ENCODE peak calls at places on chromosome 19, in nine cellular contexts. K is CD8-positive, alpha-beta T cell; V is CD4-positive, alpha-beta T cell; O is substantia nigra; P is naive thymus-derived CD4-positive, alpha-beta T cell; X is effector memory CD4-positive, alpha-beta T cell; F is heart left ventricle; L is dorsolateral prefrontal cortex; T is tibial artery. Q is an unnamed sample.

GRCh38 chr19:53432088-53432661 is 391 bp downstream of the ZNF761 start:
- DNase-seq in K (no peak), V (no peak), O (peak), P (peak), X (no peak), F (peak), L (peak), T (no peak), Q (peak)

GRCh38 chr19:39154626-39155100 is 29.1 kb downstream of the PAK4 start:
- DNase-seq in K (no peak), V (no peak), O (no peak), P (no peak), X (no peak), F (no peak), L (no peak), T (no peak), Q (no peak)

GRCh38 chr19:57903298-57904174 is 12.9 kb downstream of the ZNF417 start:
- DNase-seq in K (no peak), V (no peak), O (no peak), P (no peak), X (no peak), F (no peak), L (no peak), T (no peak), Q (no peak)

GRCh38 chr19:42850981-42851717 is 28.4 kb downstream of the PSG1 start:
- DNase-seq in K (no peak), V (no peak), O (no peak), P (no peak), X (no peak), F (no peak), L (peak), T (peak), Q (peak)

GRCh38 chr19:6273701-6274601 is 5.8 kb downstream of the MLLT1 start:
- DNase-seq in K (no peak), V (no peak), O (peak), P (no peak), X (no peak), F (peak), L (peak), T (peak), Q (peak)

GRCh38 chr19:38551450-38551813 is 66.3 kb downstream of the MAP4K1 start:
- DNase-seq in K (no peak), V (no peak), O (no peak), P (no peak), X (no peak), F (no peak), L (no peak), T (no peak), Q (no peak)

GRCh38 chr19:46898731-46899130 is 37.9 kb downstream of the ARHGAP35 start:
- DNase-seq in K (no peak), V (no peak), O (no peak), P (no peak), X (no peak), F (no peak), L (no peak), T (no peak), Q (no peak)

GRCh38 chr19:34350161-34350561 is 14.8 kb upstream of the GPI start:
- DNase-seq in K (peak), V (peak), O (no peak), P (peak), X (peak), F (no peak), L (no peak), T (no peak), Q (no peak)

GRCh38 chr19:28466107-28467045 is 746.6 kb downstream of the UQCRFS1 start:
- DNase-seq in K (peak), V (peak), O (no peak), P (peak), X (no peak), F (peak), L (peak), T (no peak), Q (no peak)

GRCh38 chr19:38441660-38442348 is 8.3 kb downstream of the RYR1 start:
- DNase-seq in K (no peak), V (no peak), O (no peak), P (no peak), X (no peak), F (no peak), L (no peak), T (no peak), Q (no peak)

GRCh38 chr19:47274891-47275865 is 493 bp downstream of the INAFM1 start:
- DNase-seq in K (no peak), V (peak), O (no peak), P (no peak), X (no peak), F (peak), L (peak), T (peak), Q (peak)

GRCh38 chr19:50214699-50215543 is 11.5 kb downstream of the MYH14 start:
- DNase-seq in K (no peak), V (no peak), O (no peak), P (no peak), X (no peak), F (no peak), L (no peak), T (no peak), Q (no peak)

GRCh38 chr19:45420356-45420755 is 3.4 kb downstream of the ERCC1 start:
- DNase-seq in K (no peak), V (no peak), O (no peak), P (no peak), X (no peak), F (peak), L (no peak), T (no peak), Q (no peak)

GRCh38 chr19:18292810-18293641 is 11.6 kb upstream of the JUND start:
- DNase-seq in K (no peak), V (no peak), O (peak), P (no peak), X (no peak), F (peak), L (peak), T (peak), Q (peak)

GRCh38 chr19:42512130-42512636 is 16.1 kb downstream of the CEACAM1 start:
- DNase-seq in K (no peak), V (no peak), O (no peak), P (no peak), X (no peak), F (no peak), L (no peak), T (no peak), Q (no peak)

GRCh38 chr19:32421589-32422361 is 16.2 kb downstream of the DPY19L3 start:
- DNase-seq in K (no peak), V (no peak), O (no peak), P (peak), X (no peak), F (no peak), L (no peak), T (no peak), Q (no peak)

GRCh38 chr19:55161571-55162322 is 4.2 kb upstream of the TNNI3 start:
- DNase-seq in K (no peak), V (no peak), O (no peak), P (no peak), X (no peak), F (no peak), L (no peak), T (no peak), Q (no peak)

GRCh38 chr19:18848860-18849661 is 17.3 kb downstream of the UPF1 start:
- DNase-seq in K (no peak), V (no peak), O (peak), P (no peak), X (no peak), F (peak), L (peak), T (peak), Q (peak)

GRCh38 chr19:53870485-53870844 is 2.8 kb downstream of the MYADM start:
- DNase-seq in K (no peak), V (no peak), O (no peak), P (no peak), X (no peak), F (no peak), L (no peak), T (no peak), Q (no peak)

GRCh38 chr19:30061557-30062330 is 119.7 kb downstream of the URI1 start:
- DNase-seq in K (no peak), V (no peak), O (no peak), P (no peak), X (no peak), F (no peak), L (no peak), T (no peak), Q (peak)

GRCh38 chr19:46372901-46373572 is 26.1 kb downstream of the PPP5C start:
- DNase-seq in K (no peak), V (peak), O (no peak), P (no peak), X (no peak), F (no peak), L (peak), T (peak), Q (no peak)

GRCh38 chr19:35122687-35123551 is 7.3 kb downstream of the FXYD3 start:
- DNase-seq in K (no peak), V (no peak), O (no peak), P (no peak), X (no peak), F (no peak), L (no peak), T (no peak), Q (no peak)

GRCh38 chr19:3080281-3080680 is 13.9 kb upstream of the GNA11 start:
- DNase-seq in K (no peak), V (no peak), O (no peak), P (no peak), X (no peak), F (no peak), L (no peak), T (peak), Q (no peak)

GRCh38 chr19:2051771-2052704 is 994 bp upstream of the MKNK2 start:
- DNase-seq in K (no peak), V (no peak), O (no peak), P (peak), X (peak), F (peak), L (peak), T (no peak), Q (no peak)

GRCh38 chr19:34994643-34995471 is 5.3 kb upstream of the GRAMD1A start:
- DNase-seq in K (no peak), V (no peak), O (no peak), P (no peak), X (no peak), F (no peak), L (no peak), T (peak), Q (no peak)

GRCh38 chr19:31334101-31334848 is 15.0 kb downstream of the TSHZ3 start:
- DNase-seq in K (no peak), V (no peak), O (no peak), P (no peak), X (no peak), F (no peak), L (no peak), T (no peak), Q (no peak)

GRCh38 chr19:35805518-35806102 is 7.0 kb downstream of the PRODH2 start:
- DNase-seq in K (no peak), V (no peak), O (no peak), P (no peak), X (no peak), F (no peak), L (no peak), T (no peak), Q (no peak)

GRCh38 chr19:15181394-15181793 is 19.4 kb downstream of the NOTCH3 start:
- DNase-seq in K (no peak), V (no peak), O (no peak), P (no peak), X (no peak), F (no peak), L (no peak), T (no peak), Q (no peak)
- H3K27ac ChIP-seq in K (no peak), V (no peak), O (no peak), P (no peak), X (no peak), F (no peak), L (no peak), T (peak), Q (no peak)

DNA sequence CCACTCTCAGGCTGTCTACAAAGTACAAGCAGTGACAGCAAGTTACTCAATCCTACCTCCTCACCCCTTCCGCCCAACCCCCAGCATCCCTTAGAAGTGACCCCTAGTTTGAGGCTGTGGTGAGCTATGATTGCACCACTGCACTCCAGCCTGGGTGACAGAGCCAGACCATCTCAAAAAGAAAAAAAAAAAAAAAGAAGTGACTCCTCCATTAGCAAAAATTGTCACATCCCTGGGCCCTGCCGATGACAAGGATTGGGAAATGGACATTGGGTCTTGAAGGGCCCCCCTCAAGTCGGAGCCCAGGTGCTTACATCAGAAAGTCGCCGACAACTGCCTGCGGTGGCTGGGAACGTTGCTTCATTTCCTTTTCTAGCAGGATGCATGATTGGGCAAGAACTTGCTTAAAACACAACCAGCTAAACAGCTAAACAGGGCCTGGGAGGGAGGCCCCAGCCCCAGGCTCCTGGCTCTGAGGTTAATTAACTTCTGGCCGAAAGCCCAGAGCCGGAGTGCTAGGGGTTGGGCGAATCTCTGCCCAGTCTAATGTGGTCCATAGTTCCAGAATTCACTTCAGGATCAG is 15.3 kb downstream of the RAB3D start:
- DNase-seq in K (no peak), V (no peak), O (peak), P (peak), X (no peak), F (peak), L (peak), T (peak), Q (peak)
- H3K27ac ChIP-seq in K (no peak), V (no peak), O (peak), P (no peak), X (no peak), F (peak), L (peak), T (peak), Q (peak)

GRCh38 chr19:16445238-16446107 is 26.3 kb downstream of the EPS15L1 start:
- DNase-seq in K (no peak), V (no peak), O (no peak), P (no peak), X (no peak), F (no peak), L (no peak), T (no peak), Q (no peak)

GRCh38 chr19:16444273-16444597 is 27.5 kb downstream of the EPS15L1 start:
- DNase-seq in K (no peak), V (no peak), O (no peak), P (no peak), X (no peak), F (no peak), L (no peak), T (no peak), Q (no peak)

GRCh38 chr19:16449330-16449961 is 22.3 kb downstream of the EPS15L1 start:
- DNase-seq in K (no peak), V (no peak), O (no peak), P (no peak), X (no peak), F (no peak), L (no peak), T (no peak), Q (no peak)

GRCh38 chr19:16446108-16447014 is 25.4 kb downstream of the EPS15L1 start:
- DNase-seq in K (no peak), V (no peak), O (no peak), P (no peak), X (no peak), F (no peak), L (no peak), T (no peak), Q (no peak)

GRCh38 chr19:16447015-16447384 is 24.8 kb downstream of the EPS15L1 start:
- DNase-seq in K (no peak), V (no peak), O (peak), P (no peak), X (no peak), F (peak), L (no peak), T (peak), Q (peak)
- H3K27ac ChIP-seq in K (no peak), V (no peak), O (no peak), P (no peak), X (no peak), F (peak), L (no peak), T (peak), Q (peak)

GRCh38 chr19:461664-462551 is 1.1 kb upstream of the SHC2 start:
- DNase-seq in K (no peak), V (no peak), O (no peak), P (no peak), X (no peak), F (no peak), L (peak), T (no peak), Q (no peak)
- H3K27ac ChIP-seq in K (no peak), V (no peak), O (no peak), P (no peak), X (no peak), F (peak), L (peak), T (no peak), Q (peak)

DNA sequence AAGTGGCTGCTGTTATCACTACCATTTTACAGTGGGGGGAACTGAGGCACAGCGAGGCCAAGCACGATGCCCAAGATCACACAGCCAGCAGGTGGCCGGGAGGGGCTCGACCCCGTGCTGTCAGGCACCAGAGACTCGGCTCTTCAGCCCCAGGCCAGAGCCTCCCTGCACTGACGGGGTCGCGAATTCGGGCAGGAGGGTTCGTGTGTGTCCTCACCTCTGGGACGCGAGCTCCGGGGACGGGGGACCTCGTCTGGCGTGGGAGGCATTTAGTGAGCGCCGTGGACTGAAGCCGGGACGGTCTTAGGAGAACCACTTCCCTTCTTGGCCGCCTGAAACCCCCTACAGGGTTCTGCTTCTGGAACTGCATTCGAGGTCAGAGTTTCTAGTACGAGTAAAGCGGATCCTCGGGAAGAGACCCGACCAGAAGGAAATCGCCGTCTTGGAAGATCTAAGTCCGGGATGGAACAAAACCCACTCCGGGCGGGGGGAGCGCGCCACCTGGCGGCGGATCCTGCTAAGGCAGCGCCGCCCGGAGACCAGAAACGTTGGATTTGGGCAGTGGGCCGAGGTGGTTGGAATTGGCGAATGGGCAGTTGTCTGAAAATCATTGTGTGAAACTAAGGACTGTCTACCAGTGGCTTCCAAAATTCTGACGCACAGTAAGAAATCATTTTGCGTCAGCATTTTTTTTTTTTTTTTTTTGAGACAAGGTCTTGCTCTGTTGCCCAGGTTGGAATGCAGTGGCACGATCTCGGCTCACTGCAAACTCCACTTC is 21.2 kb downstream of the ZNF114 start:
- DNase-seq in K (peak), V (peak), O (peak), P (peak), X (peak), F (peak), L (peak), T (peak), Q (peak)
- H3K27ac ChIP-seq in K (no peak), V (no peak), O (no peak), P (no peak), X (no peak), F (no peak), L (no peak), T (no peak), Q (peak)

DNA sequence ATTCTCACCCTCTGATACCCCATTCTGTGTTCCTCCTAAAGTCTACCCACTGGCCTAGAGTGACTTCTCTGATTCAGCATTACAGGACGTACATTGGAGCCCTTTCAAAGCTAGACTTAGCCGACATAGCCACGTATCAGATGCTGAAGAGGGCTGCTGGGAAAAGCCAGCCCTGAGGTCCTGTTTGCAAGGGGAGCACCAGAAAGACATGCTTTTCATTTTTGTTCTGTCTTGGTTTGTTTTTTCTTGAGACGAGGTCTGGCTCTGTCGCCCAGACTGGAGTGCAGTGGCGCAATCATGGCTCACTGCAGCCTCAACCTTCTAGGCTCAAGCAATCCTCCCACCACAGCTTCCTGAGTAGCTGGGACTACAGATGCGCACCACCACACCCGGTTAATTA is 6.3 kb upstream of the ZSWIM4 start:
- DNase-seq in K (no peak), V (no peak), O (no peak), P (no peak), X (peak), F (no peak), L (no peak), T (peak), Q (peak)
- H3K27ac ChIP-seq in K (no peak), V (no peak), O (no peak), P (peak), X (peak), F (peak), L (no peak), T (peak), Q (peak)

GRCh38 chr19:41192574-41193419 is at the start of gene CYP2S1:
- DNase-seq in K (no peak), V (no peak), O (no peak), P (no peak), X (no peak), F (peak), L (no peak), T (no peak), Q (no peak)

GRCh38 chr19:41189425-41190065 is 3.5 kb upstream of the CYP2S1 start:
- DNase-seq in K (no peak), V (no peak), O (no peak), P (no peak), X (no peak), F (no peak), L (no peak), T (no peak), Q (no peak)

GRCh38 chr19:41195675-41196497 is 2.9 kb downstream of the CYP2S1 start:
- DNase-seq in K (no peak), V (no peak), O (no peak), P (no peak), X (no peak), F (no peak), L (no peak), T (no peak), Q (no peak)

GRCh38 chr19:41194157-41194552 is 1.1 kb downstream of the CYP2S1 start:
- DNase-seq in K (no peak), V (no peak), O (no peak), P (no peak), X (no peak), F (peak), L (no peak), T (no peak), Q (no peak)

DNA sequence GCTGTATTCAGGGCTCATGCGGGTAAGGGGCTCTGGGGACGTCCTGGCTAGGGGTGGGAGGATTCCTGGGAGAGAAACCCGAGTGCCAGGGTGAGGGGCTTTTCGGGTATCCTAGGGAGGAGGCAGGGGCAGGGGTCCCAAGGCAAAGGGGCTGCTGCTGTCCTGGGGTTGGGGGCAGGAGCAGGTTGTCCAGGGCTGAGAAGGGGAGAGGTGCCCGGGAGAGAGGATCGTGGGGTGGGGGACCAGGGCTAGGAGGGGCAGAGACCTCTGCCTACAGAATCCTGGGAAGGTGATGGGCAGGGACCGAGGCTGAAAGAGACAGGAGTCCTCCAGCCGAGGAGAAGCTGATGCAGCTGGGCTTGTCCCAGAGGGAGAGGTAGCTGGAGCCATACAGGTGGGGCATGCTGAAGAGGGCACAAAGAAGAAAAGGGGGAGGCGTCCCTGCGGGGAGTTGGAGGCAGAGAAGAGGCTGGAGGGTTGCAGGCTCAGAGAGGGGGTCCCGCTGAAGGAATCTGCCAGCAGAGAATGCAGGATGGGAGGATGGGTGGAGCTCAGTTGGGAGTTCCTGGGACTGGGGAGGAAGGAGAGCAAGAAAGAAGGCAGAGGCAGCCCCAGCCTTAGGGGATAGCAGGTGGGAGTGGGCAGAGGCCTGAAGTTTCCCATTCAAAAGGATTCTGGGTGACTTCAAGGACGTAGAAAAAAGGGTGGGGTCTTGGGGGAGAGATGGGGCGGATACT is 569 bp downstream of the CYP2S1 start:
- DNase-seq in K (no peak), V (no peak), O (no peak), P (no peak), X (no peak), F (peak), L (no peak), T (no peak), Q (no peak)
- H3K27ac ChIP-seq in K (no peak), V (no peak), O (no peak), P (no peak), X (no peak), F (no peak), L (no peak), T (no peak), Q (no peak)